ENCODE peak calls at places on chromosomes 1 and 21, in eight cellular contexts. One of them, this sample, is unnamed.

GRCh38 chr1:100736324-100736723 is 16.8 kb downstream of the VCAM1 start:
- DNase-seq in IMR-90: peak; percentile 36
- DNase-seq in HCT116: no peak
- DNase-seq in brain microvascular endothelial cell: no peak
- DNase-seq in cardiac muscle cell: no peak
- DNase-seq in heart left ventricle: no peak
- DNase-seq in ovary: peak; percentile 70
- DNase-seq in CD8-positive, alpha-beta T cell: no peak
- DNase-seq in this sample: no peak

GRCh38 chr1:235614442-235614954 is 35.1 kb downstream of the GNG4 start:
- DNase-seq in IMR-90: no peak
- DNase-seq in cardiac muscle cell: no peak
- DNase-seq in ovary: no peak
- DNase-seq in CD8-positive, alpha-beta T cell: no peak
- DNase-seq in HCT116: no peak
- DNase-seq in heart left ventricle: no peak
- DNase-seq in brain microvascular endothelial cell: no peak
- DNase-seq in this sample: no peak

GRCh38 chr1:68217060-68217554 is 15.2 kb downstream of the WLS start:
- DNase-seq in CD8-positive, alpha-beta T cell: no peak
- DNase-seq in ovary: no peak
- DNase-seq in heart left ventricle: no peak
- DNase-seq in IMR-90: no peak
- DNase-seq in HCT116: no peak
- DNase-seq in cardiac muscle cell: no peak
- DNase-seq in brain microvascular endothelial cell: no peak
- DNase-seq in this sample: no peak

GRCh38 chr21:28773036-28773435 is 219.6 kb downstream of the LTN1 start:
- DNase-seq in cardiac muscle cell: no peak
- DNase-seq in heart left ventricle: no peak
- DNase-seq in IMR-90: no peak
- DNase-seq in brain microvascular endothelial cell: no peak
- DNase-seq in ovary: no peak
- DNase-seq in CD8-positive, alpha-beta T cell: no peak
- DNase-seq in HCT116: no peak
- DNase-seq in this sample: no peak

GRCh38 chr1:98323906-98324358 is 337.6 kb upstream of the SNX7 start:
- DNase-seq in HCT116: peak; percentile 87
- DNase-seq in brain microvascular endothelial cell: peak; percentile 96
- DNase-seq in CD8-positive, alpha-beta T cell: peak; percentile 50
- DNase-seq in ovary: no peak
- DNase-seq in cardiac muscle cell: no peak
- DNase-seq in heart left ventricle: no peak
- DNase-seq in IMR-90: peak; percentile 96
- DNase-seq in this sample: no peak

GRCh38 chr1:28592314-28593071 is 428 bp downstream of the RAB42 start:
- DNase-seq in IMR-90: no peak
- DNase-seq in ovary: no peak
- DNase-seq in heart left ventricle: peak; percentile 72
- DNase-seq in brain microvascular endothelial cell: no peak
- DNase-seq in CD8-positive, alpha-beta T cell: no peak
- DNase-seq in HCT116: no peak
- DNase-seq in cardiac muscle cell: peak; percentile 39
- DNase-seq in this sample: no peak

GRCh38 chr1:173870252-173871075 is 2.3 kb downstream of the ZBTB37 start:
- DNase-seq in CD8-positive, alpha-beta T cell: no peak
- DNase-seq in IMR-90: no peak
- DNase-seq in HCT116: no peak
- DNase-seq in heart left ventricle: no peak
- DNase-seq in brain microvascular endothelial cell: no peak
- DNase-seq in ovary: no peak
- DNase-seq in cardiac muscle cell: no peak
- DNase-seq in this sample: no peak

GRCh38 chr1:62687421-62687902 is 724 bp downstream of the DOCK7 start:
- DNase-seq in IMR-90: peak; percentile 43
- DNase-seq in CD8-positive, alpha-beta T cell: peak; percentile 65
- DNase-seq in HCT116: no peak
- DNase-seq in brain microvascular endothelial cell: peak; percentile 11
- DNase-seq in heart left ventricle: no peak
- DNase-seq in cardiac muscle cell: peak; percentile 79
- DNase-seq in ovary: peak; percentile 25
- DNase-seq in this sample: peak; percentile 18

GRCh38 chr1:36322786-36323635 is 434 bp downstream of the EVA1B start:
- DNase-seq in IMR-90: peak; percentile 59
- DNase-seq in cardiac muscle cell: no peak
- DNase-seq in CD8-positive, alpha-beta T cell: peak; percentile 58
- DNase-seq in heart left ventricle: peak; percentile 86
- DNase-seq in HCT116: no peak
- DNase-seq in ovary: peak; percentile 71
- DNase-seq in brain microvascular endothelial cell: peak; percentile 46
- DNase-seq in this sample: peak; percentile 63

GRCh38 chr1:41856361-41857285 is 62.1 kb downstream of the HIVEP3 start:
- DNase-seq in brain microvascular endothelial cell: no peak
- DNase-seq in HCT116: no peak
- DNase-seq in heart left ventricle: no peak
- DNase-seq in ovary: no peak
- DNase-seq in IMR-90: no peak
- DNase-seq in CD8-positive, alpha-beta T cell: no peak
- DNase-seq in cardiac muscle cell: no peak
- DNase-seq in this sample: peak; percentile 53

GRCh38 chr1:30966690-30967369 is 58.3 kb upstream of the SDC3 start:
- DNase-seq in cardiac muscle cell: peak; percentile 46
- DNase-seq in CD8-positive, alpha-beta T cell: no peak
- DNase-seq in ovary: peak; percentile 31
- DNase-seq in HCT116: no peak
- DNase-seq in heart left ventricle: no peak
- DNase-seq in IMR-90: peak; percentile 70
- DNase-seq in brain microvascular endothelial cell: peak; percentile 65
- DNase-seq in this sample: no peak

GRCh38 chr1:171245458-171246064 is 2.7 kb upstream of the FMO1 start:
- DNase-seq in heart left ventricle: no peak
- DNase-seq in cardiac muscle cell: peak; percentile 58
- DNase-seq in HCT116: peak; percentile 45
- DNase-seq in brain microvascular endothelial cell: peak; percentile 35
- DNase-seq in CD8-positive, alpha-beta T cell: no peak
- DNase-seq in ovary: peak; percentile 47
- DNase-seq in IMR-90: peak; percentile 27
- DNase-seq in this sample: no peak

GRCh38 chr1:186301448-186301847 is 73.6 kb downstream of the TPR start:
- DNase-seq in ovary: no peak
- DNase-seq in IMR-90: no peak
- DNase-seq in cardiac muscle cell: no peak
- DNase-seq in CD8-positive, alpha-beta T cell: no peak
- DNase-seq in brain microvascular endothelial cell: no peak
- DNase-seq in heart left ventricle: no peak
- DNase-seq in HCT116: no peak
- DNase-seq in this sample: no peak

GRCh38 chr1:159229486-159229885 is 24.8 kb downstream of the ACKR1 start:
- DNase-seq in IMR-90: no peak
- DNase-seq in ovary: no peak
- DNase-seq in brain microvascular endothelial cell: no peak
- DNase-seq in heart left ventricle: no peak
- DNase-seq in HCT116: no peak
- DNase-seq in CD8-positive, alpha-beta T cell: no peak
- DNase-seq in cardiac muscle cell: no peak
- DNase-seq in this sample: no peak

GRCh38 chr1:1164701-1165451 is 8.8 kb upstream of the TTLL10 start:
- DNase-seq in CD8-positive, alpha-beta T cell: no peak
- DNase-seq in HCT116: no peak
- DNase-seq in ovary: no peak
- DNase-seq in heart left ventricle: no peak
- DNase-seq in cardiac muscle cell: no peak
- DNase-seq in brain microvascular endothelial cell: no peak
- DNase-seq in IMR-90: no peak
- DNase-seq in this sample: no peak

GRCh38 chr1:70906790-70907189 is 140.8 kb downstream of the PTGER3 start:
- DNase-seq in ovary: no peak
- DNase-seq in CD8-positive, alpha-beta T cell: no peak
- DNase-seq in heart left ventricle: no peak
- DNase-seq in HCT116: no peak
- DNase-seq in IMR-90: no peak
- DNase-seq in brain microvascular endothelial cell: no peak
- DNase-seq in cardiac muscle cell: no peak
- DNase-seq in this sample: no peak

GRCh38 chr21:44332965-44333364 is 6.2 kb downstream of the CFAP410 start:
- DNase-seq in IMR-90: no peak
- DNase-seq in brain microvascular endothelial cell: no peak
- DNase-seq in heart left ventricle: no peak
- DNase-seq in ovary: no peak
- DNase-seq in HCT116: no peak
- DNase-seq in CD8-positive, alpha-beta T cell: no peak
- DNase-seq in cardiac muscle cell: no peak
- DNase-seq in this sample: no peak

GRCh38 chr1:54804471-54805132 is 3.5 kb upstream of the TTC22 start:
- DNase-seq in IMR-90: peak; percentile 4
- DNase-seq in heart left ventricle: no peak
- DNase-seq in brain microvascular endothelial cell: no peak
- DNase-seq in CD8-positive, alpha-beta T cell: no peak
- DNase-seq in ovary: no peak
- DNase-seq in cardiac muscle cell: no peak
- DNase-seq in HCT116: no peak
- DNase-seq in this sample: no peak

GRCh38 chr21:42480736-42481135 is 15.3 kb downstream of the RSPH1 start:
- DNase-seq in ovary: no peak
- DNase-seq in CD8-positive, alpha-beta T cell: peak; percentile 40
- DNase-seq in IMR-90: no peak
- DNase-seq in HCT116: no peak
- DNase-seq in cardiac muscle cell: no peak
- DNase-seq in brain microvascular endothelial cell: no peak
- DNase-seq in heart left ventricle: no peak
- DNase-seq in this sample: no peak

GRCh38 chr1:14149431-14149830 is 449.1 kb upstream of the KAZN start:
- DNase-seq in HCT116: peak; percentile 31
- DNase-seq in IMR-90: no peak
- DNase-seq in CD8-positive, alpha-beta T cell: no peak
- DNase-seq in brain microvascular endothelial cell: no peak
- DNase-seq in heart left ventricle: no peak
- DNase-seq in ovary: no peak
- DNase-seq in cardiac muscle cell: no peak
- DNase-seq in this sample: no peak

GRCh38 chr1:198024782-198025181 is 107.6 kb downstream of the LHX9 start:
- DNase-seq in IMR-90: peak; percentile 71
- DNase-seq in cardiac muscle cell: no peak
- DNase-seq in ovary: no peak
- DNase-seq in heart left ventricle: no peak
- DNase-seq in HCT116: no peak
- DNase-seq in CD8-positive, alpha-beta T cell: no peak
- DNase-seq in brain microvascular endothelial cell: no peak
- DNase-seq in this sample: no peak

GRCh38 chr1:154837679-154838171 is 32.4 kb downstream of the KCNN3 start:
- DNase-seq in IMR-90: no peak
- DNase-seq in cardiac muscle cell: no peak
- DNase-seq in brain microvascular endothelial cell: no peak
- DNase-seq in heart left ventricle: peak; percentile 86
- DNase-seq in CD8-positive, alpha-beta T cell: no peak
- DNase-seq in HCT116: no peak
- DNase-seq in ovary: peak; percentile 63
- DNase-seq in this sample: peak; percentile 87

GRCh38 chr1:219160942-219161341 is 12.7 kb upstream of the LYPLAL1 start:
- DNase-seq in CD8-positive, alpha-beta T cell: no peak
- DNase-seq in HCT116: no peak
- DNase-seq in brain microvascular endothelial cell: no peak
- DNase-seq in cardiac muscle cell: no peak
- DNase-seq in heart left ventricle: no peak
- DNase-seq in IMR-90: no peak
- DNase-seq in ovary: no peak
- DNase-seq in this sample: no peak

GRCh38 chr1:3599286-3599811 is 12.0 kb downstream of the MEGF6 start:
- DNase-seq in HCT116: no peak
- DNase-seq in IMR-90: no peak
- DNase-seq in heart left ventricle: no peak
- DNase-seq in brain microvascular endothelial cell: no peak
- DNase-seq in CD8-positive, alpha-beta T cell: no peak
- DNase-seq in ovary: no peak
- DNase-seq in cardiac muscle cell: no peak
- DNase-seq in this sample: no peak

GRCh38 chr1:3599816-3600215 is 11.5 kb downstream of the MEGF6 start:
- DNase-seq in HCT116: no peak
- DNase-seq in IMR-90: no peak
- DNase-seq in CD8-positive, alpha-beta T cell: no peak
- DNase-seq in ovary: no peak
- DNase-seq in cardiac muscle cell: no peak
- DNase-seq in heart left ventricle: no peak
- DNase-seq in brain microvascular endothelial cell: no peak
- DNase-seq in this sample: no peak

GRCh38 chr1:3597599-3597964 is 13.7 kb downstream of the MEGF6 start:
- DNase-seq in heart left ventricle: no peak
- DNase-seq in cardiac muscle cell: no peak
- DNase-seq in HCT116: no peak
- DNase-seq in CD8-positive, alpha-beta T cell: peak; percentile 74
- DNase-seq in ovary: no peak
- DNase-seq in IMR-90: no peak
- DNase-seq in brain microvascular endothelial cell: no peak
- DNase-seq in this sample: no peak

GRCh38 chr1:3598051-3598471 is 13.2 kb downstream of the MEGF6 start:
- DNase-seq in brain microvascular endothelial cell: no peak
- DNase-seq in HCT116: no peak
- DNase-seq in CD8-positive, alpha-beta T cell: peak; percentile 64
- DNase-seq in IMR-90: no peak
- DNase-seq in cardiac muscle cell: peak; percentile 38
- DNase-seq in heart left ventricle: no peak
- DNase-seq in ovary: no peak
- DNase-seq in this sample: no peak

GRCh38 chr1:3598522-3599285 is 12.6 kb downstream of the MEGF6 start:
- DNase-seq in CD8-positive, alpha-beta T cell: peak; percentile 59
- DNase-seq in IMR-90: no peak
- DNase-seq in HCT116: no peak
- DNase-seq in brain microvascular endothelial cell: no peak
- DNase-seq in cardiac muscle cell: no peak
- DNase-seq in heart left ventricle: no peak
- DNase-seq in ovary: no peak
- DNase-seq in this sample: no peak
- H3K27ac ChIP-seq in CD8-positive, alpha-beta T cell: no peak overlapping the region
- H3K27ac ChIP-seq in IMR-90: no peak overlapping the region
- H3K27ac ChIP-seq in HCT116: no peak overlapping the region
- H3K27ac ChIP-seq in brain microvascular endothelial cell: no peak overlapping the region
- H3K27ac ChIP-seq in cardiac muscle cell: peak overlapping the region; percentile 50
- H3K27ac ChIP-seq in heart left ventricle: no peak overlapping the region
- H3K27ac ChIP-seq in ovary: no peak overlapping the region
- H3K27ac ChIP-seq in this sample: no peak overlapping the region

GRCh38 chr1:19163261-19163660 is 46.8 kb downstream of the UBR4 start:
- DNase-seq in ovary: no peak
- DNase-seq in brain microvascular endothelial cell: peak; percentile 39
- DNase-seq in heart left ventricle: no peak
- DNase-seq in HCT116: no peak
- DNase-seq in IMR-90: peak; percentile 93
- DNase-seq in cardiac muscle cell: no peak
- DNase-seq in CD8-positive, alpha-beta T cell: no peak
- DNase-seq in this sample: no peak
- H3K36me3 ChIP-seq in ovary: no peaks in the 10 kb centered on the region
- H3K36me3 ChIP-seq in brain microvascular endothelial cell: peaks cover 92% of the 10 kb centered on the region
- H3K36me3 ChIP-seq in heart left ventricle: peaks cover 100% of the 10 kb centered on the region
- H3K36me3 ChIP-seq in HCT116: peaks cover 89% of the 10 kb centered on the region
- H3K36me3 ChIP-seq in IMR-90: peaks cover 70% of the 10 kb centered on the region
- H3K36me3 ChIP-seq in cardiac muscle cell: peaks cover 99% of the 10 kb centered on the region
- H3K36me3 ChIP-seq in CD8-positive, alpha-beta T cell: peaks cover 80% of the 10 kb centered on the region
- H3K36me3 ChIP-seq in this sample: no peaks in the 10 kb centered on the region

GRCh38 chr1:39196244-39197215 is 8.0 kb upstream of the MACF1 start:
- DNase-seq in ovary: no peak
- DNase-seq in cardiac muscle cell: no peak
- DNase-seq in brain microvascular endothelial cell: no peak
- DNase-seq in heart left ventricle: no peak
- DNase-seq in CD8-positive, alpha-beta T cell: peak; percentile 72
- DNase-seq in HCT116: no peak
- DNase-seq in IMR-90: peak; percentile 50
- DNase-seq in this sample: no peak
- H3K27ac ChIP-seq in ovary: no peak overlapping the region
- H3K27ac ChIP-seq in cardiac muscle cell: peak overlapping the region; percentile 37
- H3K27ac ChIP-seq in brain microvascular endothelial cell: peak overlapping the region; percentile 43
- H3K27ac ChIP-seq in heart left ventricle: no peak overlapping the region
- H3K27ac ChIP-seq in CD8-positive, alpha-beta T cell: peak overlapping the region; percentile 48
- H3K27ac ChIP-seq in HCT116: peak overlapping the region; percentile 6
- H3K27ac ChIP-seq in IMR-90: no peak overlapping the region
- H3K27ac ChIP-seq in this sample: peak overlapping the region; percentile 93

GRCh38 chr1:182633031-182633430 is 28.8 kb upstream of the RGS16 start:
- DNase-seq in IMR-90: no peak
- DNase-seq in HCT116: no peak
- DNase-seq in CD8-positive, alpha-beta T cell: no peak
- DNase-seq in cardiac muscle cell: no peak
- DNase-seq in ovary: no peak
- DNase-seq in heart left ventricle: no peak
- DNase-seq in brain microvascular endothelial cell: no peak
- DNase-seq in this sample: no peak
- H3K36me3 ChIP-seq in IMR-90: no peaks in the 10 kb centered on the region
- H3K36me3 ChIP-seq in HCT116: no peaks in the 10 kb centered on the region
- H3K36me3 ChIP-seq in CD8-positive, alpha-beta T cell: no peaks in the 10 kb centered on the region
- H3K36me3 ChIP-seq in cardiac muscle cell: no peaks in the 10 kb centered on the region
- H3K36me3 ChIP-seq in ovary: no peaks in the 10 kb centered on the region
- H3K36me3 ChIP-seq in heart left ventricle: no peaks in the 10 kb centered on the region
- H3K36me3 ChIP-seq in brain microvascular endothelial cell: no peaks in the 10 kb centered on the region
- H3K36me3 ChIP-seq in this sample: no peaks in the 10 kb centered on the region

This sample was measured in uterus.